ENCODE peak calls at places on chromosomes 11 and 22, in ten cellular contexts. E is HS-5; Z is activated T-helper 9 cell treated with anti-CD3 and anti-CD28 coated beads, Interleukin-2, amount 50 U/mL, for 16 hours; P is mucosa of descending colon; V is NAMALWA; S is mesenchymal stem cell; A is mammary epithelial cell; I is heart right ventricle; Q is SHP77; T is SK-MEL-5. C is an unnamed sample.

GRCh38 chr11:61814958-61815789 is 1.6 kb downstream of the FADS1 start:
- DNase-seq in S (peak), A (peak), P (peak), Z (no peak), I (peak), Q (peak), E (peak), T (peak), V (no peak), C (no peak)

GRCh38 chr22:18024276-18024939 is at the start of gene MICAL3:
- DNase-seq in V (peak), I (no peak), Q (peak), T (peak), E (no peak), P (peak), Z (peak), A (peak), S (peak), C (peak)

GRCh38 chr11:113664069-113664980 is 41.8 kb downstream of the TMPRSS5 start:
- DNase-seq in A (peak), T (no peak), S (no peak), I (no peak), P (no peak), Q (no peak), V (no peak), Z (no peak), E (peak), C (no peak)

GRCh38 chr11:75272821-75273301 is 32.3 kb downstream of the TPBGL start:
- DNase-seq in A (no peak), V (no peak), E (no peak), T (no peak), Z (no peak), P (no peak), S (no peak), I (no peak), Q (no peak), C (no peak)

GRCh38 chr11:110710520-110711381 is 1.5 kb downstream of the ARHGAP20 start:
- DNase-seq in Q (no peak), I (peak), A (no peak), V (no peak), T (no peak), S (peak), E (no peak), P (peak), Z (no peak), C (no peak)

GRCh38 chr11:6438979-6439571 is 1.7 kb downstream of the HPX start:
- DNase-seq in Q (peak), T (peak), Z (peak), I (peak), E (no peak), V (peak), A (peak), P (no peak), S (peak), C (peak)

GRCh38 chr11:64620286-64620962 is 29.4 kb downstream of the SLC22A12 start:
- DNase-seq in S (peak), P (peak), V (peak), A (no peak), I (no peak), T (no peak), Q (no peak), Z (no peak), E (no peak), C (no peak)

GRCh38 chr11:48104562-48104924 is 112.1 kb upstream of the OR4B1 start:
- DNase-seq in Q (no peak), E (no peak), T (no peak), S (no peak), Z (no peak), I (no peak), A (no peak), P (no peak), V (no peak), C (no peak)

GRCh38 chr11:71363721-71364120 is 84.5 kb downstream of the DHCR7 start:
- DNase-seq in V (no peak), I (no peak), E (no peak), A (no peak), Z (no peak), Q (no peak), T (no peak), P (no peak), S (no peak), C (no peak)

GRCh38 chr22:38490915-38491314 is 15.2 kb downstream of the DDX17 start:
- DNase-seq in V (no peak), P (peak), E (no peak), I (peak), Q (no peak), A (no peak), Z (no peak), S (peak), T (no peak), C (no peak)

GRCh38 chr11:10694481-10695239 is 1.1 kb upstream of the IRAG1 start:
- DNase-seq in V (peak), T (no peak), Z (no peak), Q (no peak), E (no peak), I (no peak), S (peak), P (no peak), A (no peak), C (no peak)

GRCh38 chr11:64226507-64227051 is 505 bp downstream of the NUDT22 start:
- DNase-seq in I (peak), Q (peak), T (no peak), E (no peak), Z (peak), P (peak), S (no peak), V (peak), A (peak), C (no peak)

GRCh38 chr11:65871811-65872548 is 620 bp downstream of the EFEMP2 start:
- DNase-seq in A (no peak), V (no peak), Q (no peak), T (no peak), S (peak), E (no peak), I (no peak), Z (no peak), P (peak), C (no peak)

GRCh38 chr11:69356703-69357457 is 62.9 kb downstream of the MYEOV start:
- DNase-seq in T (no peak), I (peak), V (no peak), P (no peak), Q (no peak), A (no peak), S (no peak), E (no peak), Z (no peak), C (no peak)

GRCh38 chr11:77064648-77065217 is 2.0 kb upstream of the CAPN5 start:
- DNase-seq in A (no peak), Q (no peak), V (no peak), T (no peak), I (no peak), E (no peak), S (no peak), P (peak), Z (no peak), C (no peak)

GRCh38 chr11:65077466-65077865 is 6.4 kb downstream of the CDCA5 start:
- DNase-seq in P (no peak), E (no peak), T (no peak), A (no peak), Q (no peak), V (peak), S (no peak), I (no peak), Z (no peak), C (no peak)

GRCh38 chr11:101127699-101128570 is 1.7 kb downstream of the PGR start:
- DNase-seq in T (no peak), A (no peak), Q (peak), S (peak), I (peak), P (peak), V (no peak), E (no peak), Z (no peak), C (no peak)

GRCh38 chr22:24420977-24421343 is 6.4 kb upstream of the ADORA2A start:
- DNase-seq in Z (no peak), P (no peak), T (no peak), Q (no peak), V (no peak), E (no peak), S (no peak), I (no peak), A (no peak), C (no peak)

GRCh38 chr11:1967641-1968225 is 20.6 kb downstream of the MRPL23 start:
- DNase-seq in S (no peak), A (no peak), P (no peak), Z (no peak), T (no peak), V (no peak), E (no peak), I (no peak), Q (no peak), C (no peak)

GRCh38 chr11:85029964-85030363 is 597.2 kb downstream of the DLG2 start:
- DNase-seq in Q (peak), T (no peak), A (peak), V (no peak), E (peak), I (no peak), P (no peak), Z (no peak), S (peak), C (no peak)

GRCh38 chr11:28596816-28597215 is 488.6 kb downstream of the METTL15 start:
- DNase-seq in I (no peak), V (no peak), Q (no peak), E (no peak), T (no peak), Z (no peak), A (no peak), S (no peak), P (no peak), C (no peak)

GRCh38 chr11:69065136-69065710 is 16.5 kb downstream of the TPCN2 start:
- DNase-seq in P (no peak), T (no peak), Z (no peak), V (no peak), E (no peak), S (no peak), A (no peak), I (no peak), Q (no peak), C (no peak)

GRCh38 chr11:34487430-34487829 is 26.2 kb downstream of the ELF5 start:
- DNase-seq in Z (no peak), I (no peak), E (no peak), T (no peak), Q (no peak), V (no peak), A (no peak), S (no peak), P (no peak), C (no peak)

GRCh38 chr11:46697303-46697702 is 3.1 kb downstream of the ARHGAP1 start:
- DNase-seq in Q (no peak), T (no peak), E (no peak), I (peak), S (peak), V (no peak), P (no peak), Z (no peak), A (no peak), C (no peak)

GRCh38 chr11:64384981-64385952 is 26.3 kb downstream of the RPS6KA4 start:
- DNase-seq in Q (peak), E (no peak), A (no peak), I (no peak), P (no peak), S (no peak), V (no peak), Z (no peak), T (no peak), C (no peak)